ENCODE peak calls at places on chromosome 10, in four cellular contexts. E is lower lobe of right lung, J is heart left ventricle, O is SK-N-SH. R is an unnamed sample.

GRCh38 chr10:92845926-92846325 is 2.4 kb upstream of the EXOC6 start:
- DNase-seq in O (no peak), E (no peak), J (no peak), R (no peak)

GRCh38 chr10:130721971-130722370 is 585.8 kb downstream of the GLRX3 start:
- DNase-seq in J (no peak), E (no peak), O (no peak), R (no peak)

GRCh38 chr10:110137142-110137545 is 70.3 kb upstream of the MXI1 start:
- DNase-seq in O (peak; percentile 59), E (no peak), J (no peak), R (peak; percentile 79)

GRCh38 chr10:30384791-30385201 is 35.7 kb upstream of the MTPAP start:
- DNase-seq in J (no peak), O (peak; percentile 68), E (no peak), R (peak; percentile 69)

GRCh38 chr10:96401036-96401435 is 42.2 kb upstream of the OPALIN start:
- DNase-seq in E (no peak), O (no peak), J (no peak), R (no peak)

GRCh38 chr10:510415-510881 is 179.0 kb downstream of the DIP2C start:
- DNase-seq in J (no peak), E (no peak), O (no peak), R (peak; percentile 38)

GRCh38 chr10:124626759-124627380 is 117.3 kb downstream of the FAM53B start:
- DNase-seq in J (no peak), O (no peak), E (peak; percentile 75), R (peak; percentile 47)

GRCh38 chr10:96690755-96691730 is 29.3 kb downstream of the PIK3AP1 start:
- DNase-seq in O (no peak), E (no peak), J (no peak), R (no peak)

GRCh38 chr10:69421611-69422308 is 5.0 kb upstream of the TACR2 start:
- DNase-seq in E (peak; percentile 90), O (no peak), J (peak; percentile 71), R (peak; percentile 49)

GRCh38 chr10:5531558-5532230 is 6.9 kb downstream of the CALML3 start:
- DNase-seq in J (no peak), E (no peak), O (no peak), R (no peak)

GRCh38 chr10:76352300-76352699 is 920.9 kb downstream of the LRMDA start:
- DNase-seq in J (no peak), O (no peak), E (no peak), R (peak; percentile 94)

GRCh38 chr10:43235070-43235900 is 31.6 kb downstream of the RASGEF1A start:
- DNase-seq in O (no peak), J (peak; percentile 7), E (peak; percentile 20), R (no peak)

GRCh38 chr10:115129752-115130151 is 36.6 kb downstream of the ATRNL1 start:
- DNase-seq in E (no peak), O (peak; percentile 13), J (no peak), R (peak; percentile 48)

GRCh38 chr10:97412891-97413304 is 11.8 kb upstream of the RRP12 start:
- DNase-seq in O (no peak), J (no peak), E (no peak), R (peak; percentile 99)

GRCh38 chr10:130301026-130301892 is 165.1 kb downstream of the GLRX3 start:
- DNase-seq in O (no peak), E (peak; percentile 83), J (peak; percentile 43), R (peak; percentile 25)

GRCh38 chr10:6227346-6227745 is 24.6 kb downstream of the PFKFB3 start:
- DNase-seq in E (peak; percentile 31), O (peak; percentile 10), J (no peak), R (no peak)

GRCh38 chr10:13892871-13893270 is 306.1 kb downstream of the PRPF18 start:
- DNase-seq in E (no peak), J (no peak), O (no peak), R (no peak)

GRCh38 chr10:97849101-97849490 is 547 bp upstream of the GOLGA7B start:
- DNase-seq in J (no peak), O (peak; percentile 62), E (no peak), R (peak; percentile 86)

GRCh38 chr10:24685958-24686540 is 37.6 kb downstream of the ARHGAP21 start:
- DNase-seq in E (no peak), O (no peak), J (no peak), R (no peak)

DNA sequence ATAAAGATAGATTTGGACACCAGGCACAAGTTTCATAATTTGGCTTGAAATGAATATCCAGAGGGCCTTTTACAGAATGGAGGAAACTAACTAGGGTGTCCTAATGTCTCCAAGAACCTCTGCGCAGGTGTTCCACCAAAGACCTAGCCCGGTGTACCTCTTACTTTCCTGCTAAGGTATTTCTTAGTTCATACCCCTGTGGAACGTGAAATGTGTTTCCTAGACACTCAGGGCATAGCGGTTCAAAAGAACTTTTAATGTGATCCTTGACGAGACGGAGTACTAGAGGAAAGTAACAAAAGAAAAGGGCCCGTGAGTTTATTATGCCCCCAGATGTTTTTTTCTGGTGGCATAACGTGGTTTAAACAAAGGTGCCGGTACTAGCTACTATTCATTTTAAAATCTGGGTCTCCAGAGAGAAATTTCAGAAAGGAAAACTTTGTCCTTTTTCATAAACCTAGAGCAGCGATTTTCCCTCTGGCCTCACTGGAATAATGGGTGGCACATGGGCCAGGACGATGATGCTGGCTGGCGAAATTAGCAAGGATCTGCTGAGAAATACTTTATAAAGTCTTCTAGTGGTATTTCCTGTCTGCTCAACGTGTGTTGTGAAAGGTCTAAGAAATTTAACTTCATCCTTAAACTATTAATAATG is 1.4 kb downstream of the APBB1IP start:
- DNase-seq in O (no peak), J (no peak), E (no peak), R (no peak)
- H3K4me3 ChIP-seq in O (no peak overlapping the region), J (peak overlapping the region; percentile 53), E (peak overlapping the region; percentile 62), R (no peak overlapping the region)

GRCh38 chr10:123599366-123599849 is 66.7 kb upstream of the GPR26 start:
- DNase-seq in J (peak; percentile 11), E (no peak), O (no peak), R (no peak)
- TF ChIP-seq CTCF in J (no peak), E (no peak), O (no peak), R (no peak)

DNA sequence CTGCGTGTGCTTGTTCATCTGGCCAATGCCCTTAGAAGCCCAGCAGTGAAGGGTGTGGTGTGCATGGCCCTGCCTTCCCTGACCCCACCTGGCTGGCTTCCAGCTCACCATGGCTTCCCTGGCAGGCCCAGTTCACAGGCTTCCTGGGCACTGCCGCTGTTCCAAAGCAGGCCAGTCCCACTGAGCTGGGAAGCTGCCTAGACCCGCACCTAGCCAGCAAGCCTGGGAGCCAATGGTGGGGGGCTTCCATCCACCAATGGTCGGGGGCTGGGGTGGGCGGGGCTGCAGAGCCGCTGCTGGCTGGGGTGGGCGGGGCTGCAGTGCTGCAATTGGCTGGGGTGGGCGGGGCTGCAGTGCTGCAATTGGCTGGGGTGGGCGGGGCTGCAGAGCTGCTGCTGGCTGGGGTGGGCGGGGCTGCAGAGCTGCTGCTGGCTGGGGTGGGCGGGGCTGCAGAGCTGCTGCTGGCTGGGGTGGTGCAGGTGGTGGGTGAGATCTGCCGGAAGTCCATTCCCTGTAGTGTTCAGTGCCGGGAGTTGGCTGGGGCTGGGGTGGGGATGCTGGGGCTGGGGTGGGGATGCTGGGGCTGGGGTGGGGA is 12.4 kb downstream of the CALY start:
- DNase-seq in E (peak; percentile 75), O (peak; percentile 91), J (peak; percentile 53), R (peak; percentile 59)
- H3K4me3 ChIP-seq in E (no peak overlapping the region), O (peak overlapping the region; percentile 48), J (no peak overlapping the region), R (no peak overlapping the region)

DNA sequence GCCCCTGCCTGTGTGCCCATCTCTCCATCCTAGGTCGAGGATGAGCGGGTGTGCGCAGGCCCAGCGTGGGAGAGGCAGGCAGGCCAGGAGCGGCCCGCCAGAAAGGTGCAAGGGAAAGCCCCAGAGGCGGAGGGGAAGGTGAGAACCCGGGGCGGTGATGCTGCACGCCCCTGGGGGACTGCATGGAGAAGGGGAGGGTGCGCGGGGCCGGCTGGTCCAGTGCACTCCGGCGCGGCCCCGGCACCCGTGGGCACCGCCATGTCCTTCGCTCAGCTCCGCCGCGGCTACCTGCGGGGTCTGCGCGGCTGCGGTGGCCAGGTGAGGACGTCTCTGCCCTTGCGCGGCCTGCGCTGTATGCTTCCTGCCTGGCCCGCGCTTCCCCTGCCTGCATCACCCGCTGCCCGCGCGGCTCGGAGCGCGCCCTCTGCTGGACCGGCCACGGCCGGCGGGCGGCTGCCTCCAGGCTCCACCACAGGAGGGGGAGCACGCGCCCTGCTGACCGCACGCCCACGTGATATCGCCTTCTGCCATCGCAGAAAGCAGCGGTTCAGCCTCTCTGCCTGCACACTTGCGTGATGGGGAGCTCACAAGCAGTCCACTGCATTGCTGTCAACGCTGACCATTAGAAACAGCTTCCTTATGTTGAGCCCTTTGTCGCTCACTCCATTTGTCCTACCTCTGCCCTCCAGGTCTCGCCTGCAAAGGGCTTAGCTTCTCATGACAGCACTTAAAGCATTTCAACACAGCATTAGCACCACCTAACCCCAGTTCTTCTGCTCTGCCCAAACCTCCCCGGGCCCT is 73.9 kb downstream of the CXCL12 start:
- DNase-seq in E (peak; percentile 88), O (peak; percentile 93), J (peak; percentile 90), R (no peak)
- TF ChIP-seq CTCF in E (peak; percentile 96), O (peak; percentile 62), J (peak; percentile 99), R (no peak)

DNA sequence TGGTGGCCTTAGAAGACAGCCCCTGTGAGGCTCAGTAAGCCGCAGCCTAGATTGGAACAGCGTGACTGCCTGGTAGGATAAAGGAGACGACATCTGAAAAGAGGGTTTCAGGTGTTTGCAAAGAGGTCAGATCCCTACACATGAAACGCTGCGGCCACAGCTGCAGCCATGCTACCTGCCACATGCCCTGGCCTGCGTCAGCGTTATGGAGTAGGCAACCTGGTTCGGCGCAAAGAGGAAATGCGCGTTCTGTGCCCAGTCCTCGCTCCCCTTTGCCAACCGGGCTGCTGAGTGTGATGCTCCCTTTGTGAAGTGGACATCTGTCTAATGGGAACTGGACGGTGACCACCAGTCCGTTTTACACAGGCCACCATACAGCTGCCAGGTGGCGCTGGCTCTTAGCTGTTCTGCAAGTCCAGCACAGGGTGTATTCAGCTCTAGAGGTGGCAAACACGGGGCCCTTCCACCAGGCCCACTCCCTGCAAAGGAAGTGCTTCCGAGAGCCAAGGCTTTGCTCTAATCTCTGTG is 160.3 kb downstream of the CELF2 start:
- DNase-seq in O (no peak), E (peak; percentile 51), J (no peak), R (no peak)
- H3K4me3 ChIP-seq in O (no peak overlapping the region), E (peak overlapping the region; percentile 8), J (no peak overlapping the region), R (no peak overlapping the region)

GRCh38 chr10:108208038-108208437 is 1043.5 kb upstream of the SORCS1 start:
- DNase-seq in O (no peak), E (no peak), J (no peak), R (no peak)

GRCh38 chr10:108208732-108209131 is 1044.2 kb upstream of the SORCS1 start:
- DNase-seq in O (peak; percentile 2), J (no peak), E (no peak), R (no peak)

GRCh38 chr10:108203905-108204527 is 1039.5 kb upstream of the SORCS1 start:
- DNase-seq in E (no peak), J (no peak), O (no peak), R (no peak)

GRCh38 chr10:108204528-108205313 is 1040.2 kb upstream of the SORCS1 start:
- DNase-seq in E (no peak), O (peak; percentile 20), J (no peak), R (peak; percentile 66)
- TF ChIP-seq CTCF in E (peak; percentile 46), O (peak; percentile 77), J (peak; percentile 5), R (peak; percentile 88)

GRCh38 chr10:70981936-70982335 is 93.6 kb upstream of the PCBD1 start:
- DNase-seq in E (no peak), J (no peak), O (no peak), R (no peak)
- H3K4me3 ChIP-seq in E (no peak overlapping the region), J (no peak overlapping the region), O (no peak overlapping the region), R (no peak overlapping the region)

GRCh38 chr10:103724771-103725170 is 130.6 kb downstream of the SH3PXD2A start:
- DNase-seq in E (no peak), O (no peak), J (no peak), R (no peak)
- TF ChIP-seq CTCF in E (no peak), O (no peak), J (no peak), R (no peak)

R was measured in epithelial cell of esophagus.